ENCODE peak calls at places on chromosomes 11 and 22, in seven cellular contexts. R, T, B, S, W, O and E are unnamed samples.

GRCh38 chr11:11998091-11998781 is 10.2 kb downstream of the DKK3 start:
- DNase-seq in R (peak), T (no peak), B (peak), S (no peak), W (peak), O (no peak), E (no peak)

GRCh38 chr11:119210035-119210434 is 3.9 kb downstream of the CBL start:
- DNase-seq in R (no peak), T (no peak), B (no peak), S (no peak), W (no peak), O (no peak), E (no peak)

GRCh38 chr11:11849127-11849746 is 7.5 kb downstream of the USP47 start:
- DNase-seq in R (peak), T (peak), B (no peak), S (peak), W (peak), O (no peak), E (no peak)

GRCh38 chr11:47716692-47717091 is 1.5 kb upstream of the AGBL2 start:
- DNase-seq in R (no peak), T (no peak), B (no peak), S (no peak), W (no peak), O (no peak), E (no peak)

GRCh38 chr11:73907191-73907590 is 30.4 kb downstream of the PAAF1 start:
- DNase-seq in R (peak), T (no peak), B (no peak), S (no peak), W (peak), O (no peak), E (no peak)

GRCh38 chr11:63289658-63290057 is 46.3 kb upstream of the SLC22A25 start:
- DNase-seq in R (no peak), T (no peak), B (no peak), S (no peak), W (no peak), O (no peak), E (no peak)

GRCh38 chr22:19115628-19116027 is 6.6 kb downstream of the DGCR2 start:
- DNase-seq in R (peak), T (peak), B (no peak), S (no peak), W (no peak), O (no peak), E (no peak)

GRCh38 chr11:6350070-6350469 is 29.8 kb upstream of the CAVIN3 start:
- DNase-seq in R (peak), T (no peak), B (no peak), S (no peak), W (no peak), O (no peak), E (no peak)

GRCh38 chr22:43520632-43521039 is 108.8 kb downstream of the MPPED1 start:
- DNase-seq in R (no peak), T (no peak), B (no peak), S (no peak), W (no peak), O (no peak), E (no peak)

GRCh38 chr11:19963697-19964340 is 196.5 kb downstream of the DBX1 start:
- DNase-seq in R (no peak), T (no peak), B (no peak), S (no peak), W (no peak), O (no peak), E (no peak)